ENCODE peak calls at places on chromosomes 5 and 9, in seven cellular contexts. B, O, J, C, S, I and U are unnamed samples.

GRCh38 chr5:137360607-137361006 is 138.5 kb downstream of the SPOCK1 start:
- DNase-seq in I (no peak), O (no peak), B (no peak), J (no peak), S (no peak), C (no peak), U (no peak)

GRCh38 chr5:81949479-81949878 is 22.3 kb upstream of the ATG10 start:
- DNase-seq in B (no peak), O (no peak), C (no peak), J (no peak), I (no peak), S (no peak), U (no peak)

GRCh38 chr9:75962186-75963036 is 71.9 kb downstream of the PCSK5 start:
- DNase-seq in J (no peak), B (no peak), S (no peak), C (no peak), I (no peak), O (no peak), U (no peak)

GRCh38 chr5:146732966-146733365 is 145.6 kb downstream of the PPP2R2B start:
- DNase-seq in C (no peak), O (no peak), S (no peak), B (no peak), I (no peak), J (no peak), U (no peak)

GRCh38 chr9:90245661-90246060 is 397.0 kb downstream of the DIRAS2 start:
- DNase-seq in I (no peak), J (no peak), C (peak; percentile 6), S (no peak), B (no peak), O (no peak), U (no peak)

GRCh38 chr5:167819406-167819805 is 472.0 kb upstream of the WWC1 start:
- DNase-seq in S (peak; percentile 44), B (no peak), O (no peak), I (no peak), J (no peak), C (no peak), U (no peak)

GRCh38 chr5:73693573-73694061 is 67.6 kb downstream of the ARHGEF28 start:
- DNase-seq in S (no peak), C (peak; percentile 16), O (no peak), I (peak; percentile 12), B (peak; percentile 56), J (peak; percentile 7), U (no peak)

GRCh38 chr9:92723299-92723625 is 41.4 kb downstream of the BICD2 start:
- DNase-seq in C (no peak), J (no peak), B (no peak), S (no peak), O (no peak), I (no peak), U (no peak)

GRCh38 chr5:135600141-135600570 is 21.4 kb upstream of the CXCL14 start:
- DNase-seq in J (no peak), S (no peak), I (no peak), B (no peak), O (no peak), C (no peak), U (no peak)

GRCh38 chr5:175867587-175868347 is 3.6 kb upstream of the CPLX2 start:
- DNase-seq in O (no peak), S (no peak), B (peak; percentile 90), J (no peak), C (peak; percentile 85), I (peak; percentile 41), U (no peak)

GRCh38 chr9:99103909-99104458 is 929 bp upstream of the TGFBR1 start:
- DNase-seq in S (no peak), O (no peak), I (no peak), C (no peak), J (no peak), B (no peak), U (no peak)

GRCh38 chr9:113946496-113947115 is 70.5 kb downstream of the ZNF618 start:
- DNase-seq in S (no peak), J (no peak), C (no peak), I (no peak), O (no peak), B (no peak), U (no peak)

GRCh38 chr9:113940077-113940476 is 64.0 kb downstream of the ZNF618 start:
- DNase-seq in B (no peak), S (no peak), J (no peak), C (no peak), I (no peak), O (no peak), U (no peak)

GRCh38 chr9:113941056-113941455 is 64.9 kb downstream of the ZNF618 start:
- DNase-seq in I (no peak), O (no peak), B (no peak), J (no peak), S (no peak), C (no peak), U (no peak)

GRCh38 chr9:113943112-113944009 is 67.3 kb downstream of the ZNF618 start:
- DNase-seq in C (no peak), J (no peak), I (no peak), O (no peak), S (no peak), B (no peak), U (no peak)
- TF ChIP-seq TAF1 in C (no peak), J (no peak), I (no peak), O (no peak), S (no peak), B (no peak), U (no peak)

DNA sequence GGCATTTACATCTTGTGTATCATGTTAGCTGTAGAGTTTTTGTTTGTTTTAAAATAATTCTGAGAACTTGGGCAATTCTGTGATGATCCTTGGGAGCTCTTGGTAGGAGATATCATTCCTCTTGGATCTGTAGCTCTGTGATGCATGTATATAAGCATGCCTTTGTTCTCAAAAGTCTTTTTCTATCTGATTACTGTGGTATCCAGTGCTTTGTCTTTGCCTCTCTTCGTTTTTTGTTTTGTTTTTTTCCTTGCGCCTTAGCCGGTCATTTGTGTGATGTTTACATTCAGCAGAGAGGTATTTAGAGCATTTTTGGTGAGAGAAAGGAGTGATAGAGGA is 110.0 kb downstream of the PAM start:
- DNase-seq in B (no peak), O (no peak), J (no peak), C (no peak), S (no peak), I (no peak), U (no peak)
- TF ChIP-seq TAF1 in B (no peak), O (no peak), J (no peak), C (no peak), S (no peak), I (no peak), U (no peak)

DNA sequence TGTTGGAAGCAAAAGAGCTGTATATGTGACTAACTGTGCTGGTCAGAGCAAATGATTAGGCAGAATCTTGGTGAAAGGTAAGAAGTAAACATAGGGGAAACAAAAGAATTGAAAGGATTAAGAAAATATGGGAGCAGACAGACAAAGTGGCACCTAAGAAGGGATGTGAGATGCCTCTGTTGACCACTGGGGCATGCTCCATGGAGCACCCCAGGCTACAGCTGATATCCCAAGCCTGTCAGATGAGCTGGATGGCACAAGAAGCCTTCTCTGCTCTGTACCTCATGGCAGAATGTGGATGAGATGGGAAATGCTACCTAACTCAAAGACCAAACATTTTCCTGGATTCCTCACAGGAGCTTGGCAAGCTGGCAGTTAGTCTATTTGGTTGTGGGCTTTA is 89.3 kb upstream of the SLIT3 start:
- DNase-seq in O (no peak), J (no peak), B (no peak), S (no peak), I (no peak), C (no peak), U (no peak)
- TF ChIP-seq TAF1 in O (no peak), J (no peak), B (no peak), S (no peak), I (no peak), C (no peak), U (no peak)

GRCh38 chr5:95708876-95709275 is 22.3 kb upstream of the RHOBTB3 start:
- DNase-seq in O (no peak), C (no peak), I (no peak), J (no peak), B (no peak), S (no peak), U (no peak)

GRCh38 chr5:95701074-95701473 is 18.3 kb upstream of the SPATA9 start:
- DNase-seq in O (no peak), J (no peak), B (no peak), S (no peak), I (no peak), C (peak; percentile 44), U (no peak)

GRCh38 chr5:95707055-95707454 is 24.1 kb upstream of the RHOBTB3 start:
- DNase-seq in I (no peak), C (no peak), S (no peak), J (no peak), O (no peak), B (no peak), U (no peak)

GRCh38 chr5:95699337-95699736 is 16.5 kb upstream of the SPATA9 start:
- DNase-seq in C (no peak), J (no peak), B (no peak), O (no peak), I (no peak), S (no peak), U (no peak)

DNA sequence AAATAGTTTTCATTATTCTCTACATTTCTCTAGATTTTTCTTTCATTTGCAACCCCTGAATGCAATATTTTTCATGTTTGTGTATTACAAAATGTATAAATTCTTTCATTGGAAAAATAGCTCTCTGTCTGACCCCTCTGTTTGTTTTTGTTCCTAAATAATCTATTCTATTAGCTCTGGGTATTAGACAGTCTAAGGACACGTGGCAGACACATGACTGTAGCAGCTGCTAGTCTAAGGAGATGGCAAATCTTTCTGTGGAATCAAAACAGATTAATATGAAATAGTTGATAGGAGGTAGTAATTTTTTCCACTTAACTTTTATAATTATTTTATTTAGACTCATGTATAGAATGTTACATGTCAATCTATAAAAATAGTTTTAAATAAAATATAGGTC is 21.4 kb upstream of the SPATA9 start:
- DNase-seq in B (no peak), O (no peak), C (no peak), J (no peak), I (no peak), S (no peak), U (no peak)
- TF ChIP-seq TAF1 in B (no peak), O (no peak), C (no peak), J (no peak), I (no peak), S (no peak), U (no peak)

DNA sequence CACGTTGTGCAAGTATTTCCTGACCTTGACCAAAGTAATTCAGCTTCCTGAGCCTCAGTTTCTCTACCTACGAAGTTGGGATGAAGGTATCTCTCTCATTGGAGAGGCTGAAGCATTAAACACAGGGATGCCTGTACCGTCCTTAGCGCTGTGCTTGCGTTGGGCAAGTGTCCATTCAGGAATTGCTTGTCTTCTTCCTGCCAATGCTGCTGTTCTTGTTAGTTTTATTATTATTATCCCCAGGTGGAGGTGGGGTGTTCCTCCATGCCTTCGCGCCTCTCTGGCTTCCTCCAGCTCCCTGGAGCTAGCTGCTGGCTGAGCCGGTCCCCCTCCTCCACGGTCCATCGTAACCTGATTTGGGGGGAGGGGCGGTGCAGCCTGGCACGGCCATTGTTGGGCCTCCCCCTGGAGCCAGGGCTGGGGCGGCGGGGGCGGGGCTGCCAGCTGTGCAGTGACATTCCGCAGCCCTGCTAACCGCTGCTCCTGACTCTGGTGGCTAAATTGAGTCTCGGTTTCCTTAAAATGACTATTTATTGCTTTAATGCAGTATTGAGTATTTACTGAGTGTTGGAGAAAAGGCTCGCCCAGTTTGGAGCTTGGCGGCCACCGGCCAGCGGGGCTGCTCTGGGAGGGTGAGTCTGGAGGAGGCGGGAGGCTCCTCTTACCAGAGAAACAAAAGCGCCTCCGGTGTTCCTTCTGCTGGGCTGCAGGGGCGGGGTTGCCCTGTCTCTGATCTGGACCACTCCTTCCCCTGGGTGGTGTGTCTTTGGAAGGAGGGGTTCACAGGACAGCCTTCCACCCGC is 51.4 kb downstream of the LMX1B start:
- DNase-seq in B (no peak), C (peak; percentile 55), O (no peak), S (no peak), J (no peak), I (no peak), U (no peak)
- TF ChIP-seq TAF1 in B (no peak), C (no peak), O (no peak), S (no peak), J (peak; percentile 42), I (no peak), U (no peak)